ENCODE peak calls at places on chromosome 9, in seven cellular contexts. L is H9, H is H1, P is IMR-90, X is neuronal stem cell, K is mesenchymal stem cell, Q is mesendoderm. D is an unnamed sample. For H3K4me1, the result is how much of the 10 kb centered on the place peaks cover.

GRCh38 chr9:98962181-98962560 is 18.5 kb downstream of the COL15A1 start:
- DNase-seq in L (no peak), H (no peak), P (peak), X (no peak), K (peak), Q (no peak), D (no peak)

GRCh38 chr9:121350993-121351561 is 19.0 kb downstream of the STOM start:
- DNase-seq in L (no peak), H (no peak), P (peak), X (no peak), K (peak), Q (no peak), D (peak)

GRCh38 chr9:135821116-135821515 is 86.2 kb downstream of the CAMSAP1 start:
- DNase-seq in L (peak), H (no peak), P (no peak), X (no peak), K (no peak), Q (no peak), D (no peak)

GRCh38 chr9:35104586-35104985 is 1.7 kb upstream of the STOML2 start:
- DNase-seq in L (no peak), H (no peak), P (no peak), X (no peak), K (no peak), Q (no peak), D (no peak)

GRCh38 chr9:84827248-84827786 is 157.8 kb downstream of the NTRK2 start:
- DNase-seq in L (no peak), H (no peak), P (no peak), X (no peak), K (no peak), Q (no peak), D (no peak)

GRCh38 chr9:130963337-130963908 is 24.4 kb upstream of the FIBCD1 start:
- DNase-seq in L (no peak), H (no peak), P (no peak), X (no peak), K (no peak), Q (no peak), D (no peak)

GRCh38 chr9:6910032-6910431 is 152.3 kb downstream of the KDM4C start:
- DNase-seq in L (no peak), H (no peak), P (peak), X (no peak), K (peak), Q (no peak), D (no peak)

GRCh38 chr9:122053056-122053455 is 40.1 kb downstream of the TTLL11 start:
- DNase-seq in L (no peak), H (no peak), P (no peak), X (no peak), K (no peak), Q (no peak), D (no peak)

GRCh38 chr9:81824802-81825770 is 103.1 kb upstream of the SPATA31D4 start:
- DNase-seq in L (no peak), H (no peak), P (no peak), X (no peak), K (no peak), Q (no peak), D (peak)

GRCh38 chr9:93305497-93306020 is 121.6 kb downstream of the WNK2 start:
- DNase-seq in L (peak), H (no peak), P (no peak), X (no peak), K (no peak), Q (no peak), D (no peak)

GRCh38 chr9:5052858-5053257 is 67.8 kb downstream of the JAK2 start:
- DNase-seq in L (no peak), H (no peak), P (peak), X (no peak), K (peak), Q (no peak), D (no peak)

GRCh38 chr9:133560311-133560710 is 25.8 kb downstream of the ADAMTSL2 start:
- DNase-seq in L (no peak), H (no peak), P (no peak), X (no peak), K (no peak), Q (no peak), D (no peak)

GRCh38 chr9:123420560-123421210 is 64.7 kb downstream of the CRB2 start:
- DNase-seq in L (no peak), H (no peak), P (no peak), X (no peak), K (no peak), Q (no peak), D (no peak)

GRCh38 chr9:90300901-90301688 is 341.5 kb downstream of the DIRAS2 start:
- DNase-seq in L (no peak), H (no peak), P (peak), X (no peak), K (peak), Q (peak), D (peak)

GRCh38 chr9:98791147-98792095 is 4.9 kb downstream of the ANKS6 start:
- DNase-seq in L (peak), H (peak), P (peak), X (peak), K (peak), Q (peak), D (peak)

GRCh38 chr9:91261417-91261816 is 100.3 kb downstream of the AUH start:
- DNase-seq in L (no peak), H (no peak), P (no peak), X (no peak), K (no peak), Q (no peak), D (no peak)

GRCh38 chr9:83106772-83107171 is 43.8 kb upstream of the RASEF start:
- DNase-seq in L (no peak), H (no peak), P (no peak), X (no peak), K (no peak), Q (no peak), D (no peak)

GRCh38 chr9:83106272-83106671 is 43.3 kb upstream of the RASEF start:
- DNase-seq in L (no peak), H (no peak), P (no peak), X (no peak), K (peak), Q (peak), D (peak)

GRCh38 chr9:83108208-83108607 is 45.3 kb upstream of the RASEF start:
- DNase-seq in L (no peak), H (no peak), P (no peak), X (no peak), K (no peak), Q (no peak), D (no peak)

GRCh38 chr9:83116026-83116425 is 53.1 kb upstream of the RASEF start:
- DNase-seq in L (no peak), H (no peak), P (no peak), X (no peak), K (no peak), Q (no peak), D (no peak)

DNA sequence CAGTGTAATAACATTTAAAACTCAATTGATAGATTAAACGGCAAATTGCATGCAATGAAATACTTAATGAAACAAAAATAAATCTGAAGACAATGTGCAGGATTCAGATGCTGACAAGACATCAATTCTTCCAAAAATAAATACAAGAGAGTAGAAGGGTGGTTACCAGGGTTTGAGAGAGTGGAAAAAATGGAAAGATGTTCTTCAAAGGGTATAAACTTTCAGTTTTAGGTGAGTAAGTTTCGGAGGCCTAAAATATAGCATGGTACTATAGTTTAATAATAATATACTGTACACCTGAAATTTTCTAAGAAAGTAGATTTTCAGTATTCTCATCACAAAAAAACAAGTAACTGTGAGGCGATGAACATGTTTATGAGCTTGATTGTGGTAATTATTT is 48.2 kb upstream of the RASEF start:
- DNase-seq in L (no peak), H (no peak), P (no peak), X (no peak), K (no peak), Q (no peak), D (no peak)
- H4K8ac ChIP-seq in L (no peak), H (no peak), P (no peak), X (no peak), K (no peak), Q (no peak), D (no peak)

GRCh38 chr9:128886211-128886826 is 4.4 kb downstream of the LRRC8A start:
- DNase-seq in L (no peak), H (no peak), P (peak), X (no peak), K (peak), Q (no peak), D (peak)
- H3K4me1 ChIP-seq in L (under half), H (under half), P (under half), X (under half), K (under half), Q (under half), D (under half)

GRCh38 chr9:137947012-137947411 is 69.4 kb downstream of the CACNA1B start:
- DNase-seq in L (no peak), H (no peak), P (no peak), X (no peak), K (no peak), Q (no peak), D (no peak)

GRCh38 chr9:137949260-137949659 is 71.7 kb downstream of the CACNA1B start:
- DNase-seq in L (no peak), H (no peak), P (no peak), X (no peak), K (no peak), Q (no peak), D (no peak)

GRCh38 chr9:137948642-137949041 is 71.1 kb downstream of the CACNA1B start:
- DNase-seq in L (no peak), H (no peak), P (no peak), X (no peak), K (no peak), Q (no peak), D (no peak)

GRCh38 chr9:137943655-137944054 is 66.1 kb downstream of the CACNA1B start:
- DNase-seq in L (no peak), H (no peak), P (no peak), X (no peak), K (no peak), Q (no peak), D (no peak)

GRCh38 chr9:137945581-137945980 is 68.0 kb downstream of the CACNA1B start:
- DNase-seq in L (no peak), H (no peak), P (no peak), X (no peak), K (peak), Q (peak), D (no peak)
- H2BK5ac ChIP-seq in L (no peak), H (no peak), P (no peak), X (no peak), K (no peak), Q (no peak), D (no peak)

GRCh38 chr9:127943746-127944145 is 6.1 kb upstream of the DPM2 start:
- DNase-seq in L (peak), H (peak), P (peak), X (peak), K (peak), Q (peak), D (peak)
- H4K8ac ChIP-seq in L (no peak), H (no peak), P (no peak), X (peak), K (no peak), Q (no peak), D (no peak)

GRCh38 chr9:86843182-86843581 is 104.1 kb downstream of the GAS1 start:
- DNase-seq in L (no peak), H (no peak), P (peak), X (no peak), K (no peak), Q (no peak), D (no peak)
- H3K4me1 ChIP-seq in L (under half), H (under half), P (under half), X (under half), K (under half), Q (under half), D (under half)